ENCODE peak calls at places on chromosomes 12 and 14, in six cellular contexts. O is lower lobe of right lung, M is ovary, F is brain microvascular endothelial cell, U is fibroblast of pulmonary artery, Z is cardiac fibroblast. S is an unnamed sample.

GRCh38 chr12:24661657-24662096 is 287.2 kb downstream of the BCAT1 start:
- DNase-seq in Z (peak; percentile 95), O (peak; percentile 82), F (peak; percentile 47), M (no peak), U (peak; percentile 89), S (no peak)

GRCh38 chr12:54658306-54659264 is 10.4 kb upstream of the DCD start:
- DNase-seq in O (peak; percentile 50), F (peak; percentile 34), U (peak; percentile 39), M (no peak), Z (peak; percentile 57), S (peak; percentile 70)

GRCh38 chr14:24063263-24063836 is 8.0 kb upstream of the CPNE6 start:
- DNase-seq in F (no peak), Z (no peak), U (no peak), O (no peak), M (no peak), S (no peak)

GRCh38 chr12:92493816-92494215 is 209.0 kb upstream of the PLEKHG7 start:
- DNase-seq in Z (peak; percentile 23), F (peak; percentile 14), M (no peak), O (no peak), U (no peak), S (peak; percentile 86)

GRCh38 chr12:64616221-64616620 is 5.9 kb downstream of the RASSF3 start:
- DNase-seq in O (no peak), F (no peak), U (peak; percentile 41), Z (peak; percentile 27), M (no peak), S (no peak)

GRCh38 chr14:34338056-34338455 is 124.0 kb downstream of the SPTSSA start:
- DNase-seq in Z (no peak), M (no peak), U (no peak), F (no peak), O (no peak), S (no peak)

GRCh38 chr12:43621262-43621661 is 69.3 kb upstream of the ADAMTS20 start:
- DNase-seq in Z (no peak), F (no peak), U (no peak), O (no peak), M (no peak), S (no peak)

GRCh38 chr14:29930283-29930682 is 2.6 kb upstream of the PRKD1 start:
- DNase-seq in Z (peak; percentile 63), O (no peak), U (peak; percentile 53), M (no peak), F (peak; percentile 4), S (no peak)

GRCh38 chr12:509494-509893 is 49.8 kb downstream of the B4GALNT3 start:
- DNase-seq in U (peak; percentile 46), F (peak; percentile 14), M (no peak), Z (peak; percentile 28), O (no peak), S (no peak)

GRCh38 chr14:49497725-49498348 is 88.3 kb downstream of the RPS29 start:
- DNase-seq in U (peak; percentile 85), F (peak; percentile 65), Z (peak; percentile 88), M (no peak), O (no peak), S (peak; percentile 81)

GRCh38 chr12:52903855-52904508 is 894 bp downstream of the KRT8 start:
- DNase-seq in M (peak; percentile 69), O (peak; percentile 71), U (peak; percentile 42), Z (peak; percentile 10), F (no peak), S (peak; percentile 21)

DNA sequence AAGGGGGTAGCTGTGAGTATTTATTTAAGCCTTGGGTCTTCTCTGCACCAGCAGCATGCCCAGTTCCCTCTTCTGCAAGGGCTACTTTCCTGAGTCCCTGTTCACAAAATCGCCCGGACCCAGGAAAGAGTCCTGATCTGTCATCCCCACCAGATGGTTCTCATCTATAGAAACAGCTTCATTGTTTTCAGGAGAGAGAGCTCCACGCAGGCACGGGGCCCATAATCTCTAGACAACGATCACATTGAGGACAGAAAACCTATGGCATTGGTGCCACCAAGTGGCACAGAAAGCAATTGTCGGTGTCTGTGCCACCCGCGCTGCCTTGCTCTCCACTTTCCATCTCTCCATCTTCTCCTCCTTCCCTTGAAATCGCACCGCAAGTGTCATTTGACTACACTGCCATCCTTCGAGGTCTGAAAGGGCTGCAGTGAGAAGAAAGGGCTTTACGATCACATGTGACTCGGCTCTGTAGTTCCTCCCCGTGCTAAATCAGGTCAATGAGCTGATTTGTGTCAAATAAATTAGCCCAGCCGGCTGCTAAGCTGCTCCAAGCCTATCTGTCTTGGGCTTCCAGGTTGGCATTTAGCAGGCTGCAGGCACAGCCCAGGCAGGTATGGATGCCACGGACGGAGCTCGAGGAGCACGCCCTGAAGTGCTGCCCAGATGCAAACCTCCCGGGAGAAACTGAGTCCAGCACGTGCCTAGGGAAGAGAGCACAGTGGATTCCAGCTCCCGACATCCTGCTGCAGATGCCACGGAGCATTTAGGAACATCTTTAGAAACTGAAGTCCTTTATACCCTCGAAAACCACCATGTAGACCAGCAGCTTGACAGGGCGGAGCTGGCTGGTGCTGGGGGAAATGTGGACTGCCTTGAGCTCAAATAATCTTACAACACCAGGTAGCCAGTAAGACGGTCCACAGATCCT is 28.8 kb downstream of the SPRING1 start:
- DNase-seq in Z (peak; percentile 63), U (peak; percentile 70), O (no peak), F (peak; percentile 35), M (peak; percentile 70), S (peak; percentile 43)
- H3K4me3 ChIP-seq in Z (no peak overlapping the region), U (no peak overlapping the region), O (peak overlapping the region; percentile 22), F (no peak overlapping the region), M (no peak overlapping the region), S (no peak overlapping the region)

GRCh38 chr12:51814311-51815088 is 34.0 kb downstream of the FIGNL2 start:
- DNase-seq in M (peak; percentile 76), U (peak; percentile 79), Z (peak; percentile 71), O (peak; percentile 89), F (peak; percentile 25), S (peak; percentile 45)
- H3K4me3 ChIP-seq in M (peak overlapping the region; percentile 35), U (peak overlapping the region; percentile 28), Z (peak overlapping the region; percentile 26), O (peak overlapping the region; percentile 63), F (peak overlapping the region; percentile 51), S (no peak overlapping the region)

GRCh38 chr12:12086331-12086730 is 15.6 kb downstream of the BCL2L14 start:
- DNase-seq in M (no peak), Z (no peak), F (no peak), U (no peak), O (no peak), S (no peak)

GRCh38 chr12:12088761-12089160 is 18.0 kb downstream of the BCL2L14 start:
- DNase-seq in Z (no peak), U (no peak), F (no peak), M (no peak), O (no peak), S (no peak)

GRCh38 chr12:12087693-12088034 is 16.9 kb downstream of the BCL2L14 start:
- DNase-seq in F (no peak), M (no peak), O (no peak), Z (no peak), U (no peak), S (no peak)

GRCh38 chr12:12088147-12088546 is 17.4 kb downstream of the BCL2L14 start:
- DNase-seq in O (no peak), F (no peak), U (no peak), Z (no peak), M (no peak), S (no peak)

GRCh38 chr12:12086975-12087692 is 16.4 kb downstream of the BCL2L14 start:
- DNase-seq in Z (no peak), M (no peak), O (no peak), U (no peak), F (no peak), S (no peak)
- H3K4me3 ChIP-seq in Z (no peak overlapping the region), M (no peak overlapping the region), O (no peak overlapping the region), U (no peak overlapping the region), F (no peak overlapping the region), S (no peak overlapping the region)

GRCh38 chr12:67270622-67271021 is 1.5 kb downstream of the CAND1 start:
- DNase-seq in U (no peak), Z (no peak), O (no peak), F (no peak), M (no peak), S (no peak)

GRCh38 chr12:67276469-67276868 is 7.3 kb downstream of the CAND1 start:
- DNase-seq in O (no peak), M (no peak), F (no peak), U (no peak), Z (peak; percentile 22), S (no peak)

GRCh38 chr12:67275380-67275913 is 6.3 kb downstream of the CAND1 start:
- DNase-seq in Z (no peak), M (no peak), U (no peak), O (no peak), F (no peak), S (no peak)

GRCh38 chr12:67271976-67272375 is 2.8 kb downstream of the CAND1 start:
- DNase-seq in F (no peak), M (no peak), O (no peak), U (no peak), Z (peak; percentile 15), S (no peak)

GRCh38 chr12:67274186-67274585 is 5.0 kb downstream of the CAND1 start:
- DNase-seq in F (no peak), U (no peak), O (no peak), M (no peak), Z (no peak), S (peak; percentile 19)
- H3K4me3 ChIP-seq in F (no peak overlapping the region), U (no peak overlapping the region), O (no peak overlapping the region), M (no peak overlapping the region), Z (no peak overlapping the region), S (peak overlapping the region; percentile 6)

DNA sequence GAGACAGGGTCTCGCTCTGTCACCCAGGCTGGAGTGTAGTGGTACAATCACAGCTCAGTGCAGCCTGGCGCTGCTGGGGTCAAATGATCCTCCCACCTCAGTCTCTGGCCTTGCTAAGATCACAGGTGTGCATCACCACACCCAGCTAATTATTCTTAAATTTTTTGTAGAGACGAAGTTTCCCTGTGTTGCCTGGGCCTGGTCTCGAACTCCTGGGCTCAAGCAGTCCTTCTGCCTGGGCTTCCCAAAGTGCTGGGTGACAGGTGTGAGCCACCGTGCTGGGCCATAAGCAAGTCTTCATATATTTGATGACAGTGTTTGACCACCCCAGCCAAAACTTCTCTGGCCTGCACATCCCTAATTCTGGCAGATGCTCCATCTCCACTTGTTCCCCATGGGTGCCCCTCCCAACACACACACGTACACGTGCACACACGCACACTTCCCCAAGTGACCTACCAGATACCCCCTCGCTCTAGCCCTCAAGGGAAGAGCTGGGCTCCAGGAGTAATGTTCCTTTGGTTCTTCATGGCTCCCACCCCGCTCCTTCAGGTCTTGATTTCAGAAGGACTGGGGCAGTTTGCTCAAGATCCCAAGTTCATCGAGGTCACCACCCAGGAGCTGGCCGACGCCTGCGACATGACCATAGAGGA is 104.3 kb upstream of the FKBP4 start:
- DNase-seq in O (no peak), U (no peak), Z (no peak), F (no peak), M (no peak), S (no peak)
- H3K4me3 ChIP-seq in O (peak overlapping the region; percentile 49), U (no peak overlapping the region), Z (no peak overlapping the region), F (peak overlapping the region; percentile 30), M (peak overlapping the region; percentile 18), S (peak overlapping the region; percentile 17)

GRCh38 chr12:130394906-130395305 is 57.2 kb downstream of the PIWIL1 start:
- DNase-seq in U (no peak), Z (no peak), M (no peak), F (no peak), O (no peak), S (no peak)
- H3K4me3 ChIP-seq in U (no peak overlapping the region), Z (no peak overlapping the region), M (no peak overlapping the region), F (no peak overlapping the region), O (no peak overlapping the region), S (no peak overlapping the region)

DNA sequence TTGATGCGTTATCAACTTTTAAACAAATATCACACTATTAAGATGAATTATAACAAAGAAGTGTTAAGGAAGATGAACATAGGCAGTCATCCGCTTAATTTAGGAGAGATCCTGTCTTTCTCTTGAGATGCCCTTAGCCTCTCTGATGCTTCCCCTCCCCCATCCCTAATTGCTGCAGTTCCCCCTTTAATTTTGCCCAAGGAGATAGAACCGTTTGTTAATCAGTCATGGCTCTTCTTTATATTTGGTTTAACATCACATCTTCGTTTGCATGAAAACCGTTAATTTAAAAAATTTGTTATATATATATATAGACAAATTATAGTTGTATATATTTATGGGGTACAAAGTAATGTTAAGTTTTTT is 1.9 kb downstream of the ALX1 start:
- DNase-seq in Z (no peak), O (no peak), M (no peak), F (no peak), U (no peak), S (no peak)
- H3K4me3 ChIP-seq in Z (no peak overlapping the region), O (no peak overlapping the region), M (no peak overlapping the region), F (no peak overlapping the region), U (no peak overlapping the region), S (no peak overlapping the region)

S was measured in GM12865.